ENCODE peak calls at places on chromosomes 16 and 17, in seven cellular contexts. One of them, this sample, is unnamed.

GRCh38 chr17:66349549-66350245 is 47.3 kb downstream of the PRKCA start:
- DNase-seq in foreskin fibroblast: no peak
- DNase-seq in psoas muscle: no peak
- DNase-seq in activated gamma-delta T cell treated with anti-CD3 and anti-CD28 coated beads, Interleukin-2, amount 50 U/mL, for 16 hours: no peak
- DNase-seq in AG20443: no peak
- DNase-seq in GM04504: no peak
- DNase-seq in glutamatergic neuron: no peak
- DNase-seq in this sample: no peak

GRCh38 chr17:59371426-59372099 is 40.1 kb downstream of the YPEL2 start:
- DNase-seq in foreskin fibroblast: peak
- DNase-seq in psoas muscle: peak
- DNase-seq in activated gamma-delta T cell treated with anti-CD3 and anti-CD28 coated beads, Interleukin-2, amount 50 U/mL, for 16 hours: no peak
- DNase-seq in AG20443: peak
- DNase-seq in GM04504: no peak
- DNase-seq in glutamatergic neuron: peak
- DNase-seq in this sample: no peak

GRCh38 chr16:20610192-20610891 is 34.2 kb upstream of the ACSM2B start:
- DNase-seq in foreskin fibroblast: no peak
- DNase-seq in psoas muscle: no peak
- DNase-seq in activated gamma-delta T cell treated with anti-CD3 and anti-CD28 coated beads, Interleukin-2, amount 50 U/mL, for 16 hours: no peak
- DNase-seq in AG20443: no peak
- DNase-seq in GM04504: no peak
- DNase-seq in glutamatergic neuron: no peak
- DNase-seq in this sample: no peak

GRCh38 chr17:9576521-9577401 is at the start of gene CFAP52:
- DNase-seq in foreskin fibroblast: peak
- DNase-seq in psoas muscle: peak
- DNase-seq in activated gamma-delta T cell treated with anti-CD3 and anti-CD28 coated beads, Interleukin-2, amount 50 U/mL, for 16 hours: peak
- DNase-seq in AG20443: peak
- DNase-seq in GM04504: peak
- DNase-seq in glutamatergic neuron: peak
- DNase-seq in this sample: peak

GRCh38 chr17:64345691-64346376 is 44.8 kb downstream of the PECAM1 start:
- DNase-seq in foreskin fibroblast: no peak
- DNase-seq in psoas muscle: no peak
- DNase-seq in activated gamma-delta T cell treated with anti-CD3 and anti-CD28 coated beads, Interleukin-2, amount 50 U/mL, for 16 hours: no peak
- DNase-seq in AG20443: no peak
- DNase-seq in GM04504: no peak
- DNase-seq in glutamatergic neuron: no peak
- DNase-seq in this sample: no peak

GRCh38 chr17:29616300-29617048 is 6.2 kb downstream of the CORO6 start:
- DNase-seq in foreskin fibroblast: no peak
- DNase-seq in psoas muscle: no peak
- DNase-seq in activated gamma-delta T cell treated with anti-CD3 and anti-CD28 coated beads, Interleukin-2, amount 50 U/mL, for 16 hours: no peak
- DNase-seq in AG20443: no peak
- DNase-seq in GM04504: no peak
- DNase-seq in glutamatergic neuron: no peak
- DNase-seq in this sample: no peak

GRCh38 chr17:78396436-78397335 is 18.2 kb downstream of the PGS1 start:
- DNase-seq in foreskin fibroblast: no peak
- DNase-seq in psoas muscle: peak
- DNase-seq in activated gamma-delta T cell treated with anti-CD3 and anti-CD28 coated beads, Interleukin-2, amount 50 U/mL, for 16 hours: no peak
- DNase-seq in AG20443: no peak
- DNase-seq in GM04504: no peak
- DNase-seq in glutamatergic neuron: no peak
- DNase-seq in this sample: no peak

GRCh38 chr17:20063665-20064648 is 54.8 kb downstream of the SPECC1 start:
- DNase-seq in foreskin fibroblast: peak
- DNase-seq in psoas muscle: peak
- DNase-seq in activated gamma-delta T cell treated with anti-CD3 and anti-CD28 coated beads, Interleukin-2, amount 50 U/mL, for 16 hours: no peak
- DNase-seq in AG20443: peak
- DNase-seq in GM04504: peak
- DNase-seq in glutamatergic neuron: no peak
- DNase-seq in this sample: peak

GRCh38 chr16:62700456-62701280 is 664.4 kb upstream of the CDH8 start:
- DNase-seq in foreskin fibroblast: no peak
- DNase-seq in psoas muscle: no peak
- DNase-seq in activated gamma-delta T cell treated with anti-CD3 and anti-CD28 coated beads, Interleukin-2, amount 50 U/mL, for 16 hours: no peak
- DNase-seq in AG20443: no peak
- DNase-seq in GM04504: no peak
- DNase-seq in glutamatergic neuron: no peak
- DNase-seq in this sample: no peak

GRCh38 chr17:75834279-75834920 is 9.8 kb downstream of the UNC13D start:
- DNase-seq in foreskin fibroblast: no peak
- DNase-seq in psoas muscle: no peak
- DNase-seq in activated gamma-delta T cell treated with anti-CD3 and anti-CD28 coated beads, Interleukin-2, amount 50 U/mL, for 16 hours: no peak
- DNase-seq in AG20443: no peak
- DNase-seq in GM04504: no peak
- DNase-seq in glutamatergic neuron: no peak
- DNase-seq in this sample: no peak

GRCh38 chr16:89670496-89671431 is 13.1 kb downstream of the SPATA33 start:
- DNase-seq in foreskin fibroblast: peak
- DNase-seq in psoas muscle: no peak
- DNase-seq in activated gamma-delta T cell treated with anti-CD3 and anti-CD28 coated beads, Interleukin-2, amount 50 U/mL, for 16 hours: no peak
- DNase-seq in AG20443: peak
- DNase-seq in GM04504: peak
- DNase-seq in glutamatergic neuron: no peak
- DNase-seq in this sample: peak

GRCh38 chr17:31787857-31788570 is 71.0 kb downstream of the COPRS start:
- DNase-seq in foreskin fibroblast: peak
- DNase-seq in psoas muscle: peak
- DNase-seq in activated gamma-delta T cell treated with anti-CD3 and anti-CD28 coated beads, Interleukin-2, amount 50 U/mL, for 16 hours: no peak
- DNase-seq in AG20443: peak
- DNase-seq in GM04504: peak
- DNase-seq in glutamatergic neuron: no peak
- DNase-seq in this sample: peak

GRCh38 chr17:17842111-17842876 is 5.5 kb upstream of the SREBF1 start:
- DNase-seq in foreskin fibroblast: no peak
- DNase-seq in psoas muscle: no peak
- DNase-seq in activated gamma-delta T cell treated with anti-CD3 and anti-CD28 coated beads, Interleukin-2, amount 50 U/mL, for 16 hours: no peak
- DNase-seq in AG20443: no peak
- DNase-seq in GM04504: no peak
- DNase-seq in glutamatergic neuron: no peak
- DNase-seq in this sample: no peak

GRCh38 chr17:59668816-59669215 is 38.4 kb downstream of the PTRH2 start:
- DNase-seq in foreskin fibroblast: peak
- DNase-seq in psoas muscle: no peak
- DNase-seq in activated gamma-delta T cell treated with anti-CD3 and anti-CD28 coated beads, Interleukin-2, amount 50 U/mL, for 16 hours: no peak
- DNase-seq in AG20443: peak
- DNase-seq in GM04504: peak
- DNase-seq in glutamatergic neuron: no peak
- DNase-seq in this sample: peak

GRCh38 chr17:68381076-68381900 is 76.0 kb downstream of the WIPI1 start:
- DNase-seq in foreskin fibroblast: peak
- DNase-seq in psoas muscle: peak
- DNase-seq in activated gamma-delta T cell treated with anti-CD3 and anti-CD28 coated beads, Interleukin-2, amount 50 U/mL, for 16 hours: no peak
- DNase-seq in AG20443: peak
- DNase-seq in GM04504: peak
- DNase-seq in glutamatergic neuron: no peak
- DNase-seq in this sample: peak

GRCh38 chr17:36611345-36612072 is 10.1 kb downstream of the MRM1 start:
- DNase-seq in foreskin fibroblast: peak
- DNase-seq in psoas muscle: no peak
- DNase-seq in activated gamma-delta T cell treated with anti-CD3 and anti-CD28 coated beads, Interleukin-2, amount 50 U/mL, for 16 hours: no peak
- DNase-seq in AG20443: peak
- DNase-seq in GM04504: peak
- DNase-seq in glutamatergic neuron: no peak
- DNase-seq in this sample: peak

GRCh38 chr16:83113317-83113716 is 486.5 kb downstream of the CDH13 start:
- DNase-seq in foreskin fibroblast: peak
- DNase-seq in psoas muscle: no peak
- DNase-seq in activated gamma-delta T cell treated with anti-CD3 and anti-CD28 coated beads, Interleukin-2, amount 50 U/mL, for 16 hours: no peak
- DNase-seq in AG20443: peak
- DNase-seq in GM04504: no peak
- DNase-seq in glutamatergic neuron: peak
- DNase-seq in this sample: peak

GRCh38 chr17:74497471-74497870 is 31.0 kb downstream of the CD300A start:
- DNase-seq in foreskin fibroblast: no peak
- DNase-seq in psoas muscle: no peak
- DNase-seq in activated gamma-delta T cell treated with anti-CD3 and anti-CD28 coated beads, Interleukin-2, amount 50 U/mL, for 16 hours: no peak
- DNase-seq in AG20443: no peak
- DNase-seq in GM04504: no peak
- DNase-seq in glutamatergic neuron: no peak
- DNase-seq in this sample: no peak

GRCh38 chr16:84976644-84977400 is 34.5 kb downstream of the ZDHHC7 start:
- DNase-seq in foreskin fibroblast: peak
- DNase-seq in psoas muscle: peak
- DNase-seq in activated gamma-delta T cell treated with anti-CD3 and anti-CD28 coated beads, Interleukin-2, amount 50 U/mL, for 16 hours: no peak
- DNase-seq in AG20443: no peak
- DNase-seq in GM04504: no peak
- DNase-seq in glutamatergic neuron: no peak
- DNase-seq in this sample: no peak

GRCh38 chr16:12081048-12081404 is 104.5 kb downstream of the SNX29 start:
- DNase-seq in foreskin fibroblast: no peak
- DNase-seq in psoas muscle: no peak
- DNase-seq in activated gamma-delta T cell treated with anti-CD3 and anti-CD28 coated beads, Interleukin-2, amount 50 U/mL, for 16 hours: no peak
- DNase-seq in AG20443: no peak
- DNase-seq in GM04504: no peak
- DNase-seq in glutamatergic neuron: no peak
- DNase-seq in this sample: no peak

GRCh38 chr17:79793924-79794304 is 3.0 kb downstream of the CBX8 start:
- DNase-seq in foreskin fibroblast: peak
- DNase-seq in psoas muscle: no peak
- DNase-seq in activated gamma-delta T cell treated with anti-CD3 and anti-CD28 coated beads, Interleukin-2, amount 50 U/mL, for 16 hours: no peak
- DNase-seq in AG20443: peak
- DNase-seq in GM04504: no peak
- DNase-seq in glutamatergic neuron: no peak
- DNase-seq in this sample: no peak

GRCh38 chr16:82192665-82193064 is 22.6 kb upstream of the MPHOSPH6 start:
- DNase-seq in foreskin fibroblast: peak
- DNase-seq in psoas muscle: no peak
- DNase-seq in activated gamma-delta T cell treated with anti-CD3 and anti-CD28 coated beads, Interleukin-2, amount 50 U/mL, for 16 hours: no peak
- DNase-seq in AG20443: peak
- DNase-seq in GM04504: peak
- DNase-seq in glutamatergic neuron: no peak
- DNase-seq in this sample: peak

GRCh38 chr17:7816926-7817642 is 16.9 kb upstream of the KDM6B start:
- DNase-seq in foreskin fibroblast: no peak
- DNase-seq in psoas muscle: no peak
- DNase-seq in activated gamma-delta T cell treated with anti-CD3 and anti-CD28 coated beads, Interleukin-2, amount 50 U/mL, for 16 hours: no peak
- DNase-seq in AG20443: no peak
- DNase-seq in GM04504: no peak
- DNase-seq in glutamatergic neuron: no peak
- DNase-seq in this sample: no peak

GRCh38 chr16:52912565-52913173 is 140.0 kb downstream of the CHD9NB start:
- DNase-seq in foreskin fibroblast: peak
- DNase-seq in psoas muscle: peak
- DNase-seq in activated gamma-delta T cell treated with anti-CD3 and anti-CD28 coated beads, Interleukin-2, amount 50 U/mL, for 16 hours: no peak
- DNase-seq in AG20443: peak
- DNase-seq in GM04504: peak
- DNase-seq in glutamatergic neuron: peak
- DNase-seq in this sample: peak